ENCODE peak calls at places on chromosomes 16 and 17, in five cellular contexts. One of them, this sample, is unnamed.

GRCh38 chr17:22278302-22279275 is 586.3 kb downstream of the KCNJ18 start:
- DNase-seq in neural progenitor cell: no peak
- DNase-seq in epithelial cell of esophagus: no peak
- DNase-seq in ascending aorta: no peak
- DNase-seq in astrocyte: no peak
- DNase-seq in this sample: no peak

GRCh38 chr17:82933006-82933310 is 93.1 kb upstream of the ZNF750 start:
- DNase-seq in ascending aorta: no peak
- DNase-seq in epithelial cell of esophagus: no peak
- DNase-seq in astrocyte: no peak
- DNase-seq in neural progenitor cell: no peak
- DNase-seq in this sample: no peak

GRCh38 chr17:69265873-69266272 is 37.2 kb upstream of the ABCA10 start:
- DNase-seq in astrocyte: no peak
- DNase-seq in neural progenitor cell: no peak
- DNase-seq in epithelial cell of esophagus: no peak
- DNase-seq in ascending aorta: no peak
- DNase-seq in this sample: no peak

GRCh38 chr17:46106966-46107644 is 86.1 kb downstream of the KANSL1 start:
- DNase-seq in epithelial cell of esophagus: no peak
- DNase-seq in neural progenitor cell: peak
- DNase-seq in astrocyte: no peak
- DNase-seq in ascending aorta: no peak
- DNase-seq in this sample: no peak

GRCh38 chr16:82071421-82071820 is 36.4 kb downstream of the HSD17B2 start:
- DNase-seq in neural progenitor cell: peak
- DNase-seq in ascending aorta: no peak
- DNase-seq in epithelial cell of esophagus: peak
- DNase-seq in astrocyte: no peak
- DNase-seq in this sample: no peak

GRCh38 chr17:73795730-73796129 is 151.5 kb upstream of the SDK2 start:
- DNase-seq in epithelial cell of esophagus: no peak
- DNase-seq in neural progenitor cell: no peak
- DNase-seq in astrocyte: no peak
- DNase-seq in ascending aorta: no peak
- DNase-seq in this sample: no peak

GRCh38 chr17:43595466-43595865 is 49.3 kb upstream of the ETV4 start:
- DNase-seq in astrocyte: no peak
- DNase-seq in ascending aorta: no peak
- DNase-seq in epithelial cell of esophagus: peak
- DNase-seq in neural progenitor cell: no peak
- DNase-seq in this sample: no peak

GRCh38 chr17:6948562-6948961 is 47.3 kb upstream of the ALOX12 start:
- DNase-seq in epithelial cell of esophagus: no peak
- DNase-seq in astrocyte: no peak
- DNase-seq in neural progenitor cell: no peak
- DNase-seq in ascending aorta: no peak
- DNase-seq in this sample: no peak

GRCh38 chr17:70144260-70144846 is 25.0 kb upstream of the KCNJ2 start:
- DNase-seq in ascending aorta: no peak
- DNase-seq in astrocyte: peak
- DNase-seq in neural progenitor cell: peak
- DNase-seq in epithelial cell of esophagus: peak
- DNase-seq in this sample: peak

GRCh38 chr17:31663576-31663975 is 195.5 kb downstream of the COPRS start:
- DNase-seq in astrocyte: no peak
- DNase-seq in ascending aorta: no peak
- DNase-seq in neural progenitor cell: no peak
- DNase-seq in epithelial cell of esophagus: peak
- DNase-seq in this sample: no peak

GRCh38 chr17:7839199-7839889 is 5.3 kb downstream of the KDM6B start:
- DNase-seq in ascending aorta: no peak
- DNase-seq in epithelial cell of esophagus: peak
- DNase-seq in astrocyte: no peak
- DNase-seq in neural progenitor cell: no peak
- DNase-seq in this sample: no peak

GRCh38 chr17:72407336-72408121 is 286.7 kb downstream of the SOX9 start:
- DNase-seq in epithelial cell of esophagus: peak
- DNase-seq in astrocyte: peak
- DNase-seq in neural progenitor cell: no peak
- DNase-seq in ascending aorta: peak
- DNase-seq in this sample: peak

GRCh38 chr16:71769222-71769621 is 39.4 kb downstream of the AP1G1 start:
- DNase-seq in ascending aorta: no peak
- DNase-seq in epithelial cell of esophagus: no peak
- DNase-seq in astrocyte: no peak
- DNase-seq in neural progenitor cell: no peak
- DNase-seq in this sample: no peak

GRCh38 chr17:82371333-82372062 is at the start of gene UTS2R:
- DNase-seq in epithelial cell of esophagus: no peak
- DNase-seq in astrocyte: no peak
- DNase-seq in neural progenitor cell: peak
- DNase-seq in ascending aorta: no peak
- DNase-seq in this sample: no peak

GRCh38 chr16:75083826-75084225 is 32.8 kb downstream of the LDHD start:
- DNase-seq in neural progenitor cell: no peak
- DNase-seq in epithelial cell of esophagus: no peak
- DNase-seq in astrocyte: no peak
- DNase-seq in ascending aorta: no peak
- DNase-seq in this sample: no peak

GRCh38 chr17:21549107-21549687 is 143.1 kb upstream of the KCNJ18 start:
- DNase-seq in ascending aorta: no peak
- DNase-seq in astrocyte: peak
- DNase-seq in epithelial cell of esophagus: peak
- DNase-seq in neural progenitor cell: no peak
- DNase-seq in this sample: peak

GRCh38 chr17:7207120-7208001 is 12.3 kb downstream of the DLG4 start:
- DNase-seq in neural progenitor cell: no peak
- DNase-seq in astrocyte: no peak
- DNase-seq in epithelial cell of esophagus: no peak
- DNase-seq in ascending aorta: no peak
- DNase-seq in this sample: no peak

GRCh38 chr16:83992624-83993023 is 24.6 kb downstream of the NECAB2 start:
- DNase-seq in ascending aorta: no peak
- DNase-seq in epithelial cell of esophagus: peak
- DNase-seq in astrocyte: peak
- DNase-seq in neural progenitor cell: no peak
- DNase-seq in this sample: peak

GRCh38 chr16:77965346-77965745 is 57.0 kb upstream of the CLEC3A start:
- DNase-seq in neural progenitor cell: no peak
- DNase-seq in astrocyte: no peak
- DNase-seq in ascending aorta: no peak
- DNase-seq in epithelial cell of esophagus: no peak
- DNase-seq in this sample: peak

GRCh38 chr17:1490643-1491405 is 1.7 kb downstream of the MYO1C start:
- DNase-seq in astrocyte: no peak
- DNase-seq in epithelial cell of esophagus: peak
- DNase-seq in ascending aorta: no peak
- DNase-seq in neural progenitor cell: peak
- DNase-seq in this sample: peak

GRCh38 chr17:7236808-7237207 is 2.4 kb downstream of the PHF23 start:
- DNase-seq in astrocyte: no peak
- DNase-seq in neural progenitor cell: no peak
- DNase-seq in ascending aorta: no peak
- DNase-seq in epithelial cell of esophagus: no peak
- DNase-seq in this sample: no peak

GRCh38 chr17:50352072-50352692 is 6.3 kb downstream of the XYLT2 start:
- DNase-seq in epithelial cell of esophagus: no peak
- DNase-seq in neural progenitor cell: no peak
- DNase-seq in astrocyte: no peak
- DNase-seq in ascending aorta: no peak
- DNase-seq in this sample: no peak

GRCh38 chr17:82875418-82875856 is 35.6 kb upstream of the ZNF750 start:
- DNase-seq in ascending aorta: no peak
- DNase-seq in neural progenitor cell: peak
- DNase-seq in epithelial cell of esophagus: peak
- DNase-seq in astrocyte: no peak
- DNase-seq in this sample: no peak

GRCh38 chr17:74059471-74059870 is 144.0 kb upstream of the RPL38 start:
- DNase-seq in neural progenitor cell: no peak
- DNase-seq in epithelial cell of esophagus: no peak
- DNase-seq in ascending aorta: no peak
- DNase-seq in astrocyte: no peak
- DNase-seq in this sample: no peak

DNA sequence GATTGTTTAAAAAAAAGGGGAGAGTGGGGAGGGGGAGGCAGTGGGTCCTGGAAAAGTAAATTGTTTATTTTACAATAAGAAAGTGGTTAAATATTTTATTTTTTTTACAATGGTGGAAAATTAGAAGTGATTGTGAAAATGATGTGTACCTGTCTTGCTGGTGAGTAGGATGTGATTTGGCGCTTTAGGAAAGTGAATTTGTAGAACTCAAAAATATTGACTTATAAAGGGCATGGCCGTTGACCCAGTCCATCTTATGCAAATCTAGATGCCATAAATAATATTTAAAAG is 10.2 kb upstream of the CES1 start:
- DNase-seq in astrocyte: no peak
- DNase-seq in epithelial cell of esophagus: no peak
- DNase-seq in neural progenitor cell: no peak
- DNase-seq in ascending aorta: no peak
- DNase-seq in this sample: no peak
- TF ChIP-seq CTCF in astrocyte: no peak
- TF ChIP-seq CTCF in epithelial cell of esophagus: no peak
- TF ChIP-seq CTCF in neural progenitor cell: no peak
- TF ChIP-seq CTCF in ascending aorta: no peak
- TF ChIP-seq CTCF in this sample: no peak

GRCh38 chr17:64343833-64344637 is 46.6 kb downstream of the PECAM1 start:
- DNase-seq in neural progenitor cell: peak
- DNase-seq in ascending aorta: peak
- DNase-seq in epithelial cell of esophagus: peak
- DNase-seq in astrocyte: peak
- DNase-seq in this sample: peak
- TF ChIP-seq CTCF in neural progenitor cell: no peak
- TF ChIP-seq CTCF in ascending aorta: no peak
- TF ChIP-seq CTCF in epithelial cell of esophagus: no peak
- TF ChIP-seq CTCF in astrocyte: no peak
- TF ChIP-seq CTCF in this sample: no peak

GRCh38 chr16:79169239-79169638 is 431.3 kb downstream of the MAF start:
- DNase-seq in neural progenitor cell: peak
- DNase-seq in astrocyte: no peak
- DNase-seq in ascending aorta: no peak
- DNase-seq in epithelial cell of esophagus: no peak
- DNase-seq in this sample: no peak
- TF ChIP-seq CTCF in neural progenitor cell: peak
- TF ChIP-seq CTCF in astrocyte: no peak
- TF ChIP-seq CTCF in ascending aorta: no peak
- TF ChIP-seq CTCF in epithelial cell of esophagus: no peak
- TF ChIP-seq CTCF in this sample: no peak

DNA sequence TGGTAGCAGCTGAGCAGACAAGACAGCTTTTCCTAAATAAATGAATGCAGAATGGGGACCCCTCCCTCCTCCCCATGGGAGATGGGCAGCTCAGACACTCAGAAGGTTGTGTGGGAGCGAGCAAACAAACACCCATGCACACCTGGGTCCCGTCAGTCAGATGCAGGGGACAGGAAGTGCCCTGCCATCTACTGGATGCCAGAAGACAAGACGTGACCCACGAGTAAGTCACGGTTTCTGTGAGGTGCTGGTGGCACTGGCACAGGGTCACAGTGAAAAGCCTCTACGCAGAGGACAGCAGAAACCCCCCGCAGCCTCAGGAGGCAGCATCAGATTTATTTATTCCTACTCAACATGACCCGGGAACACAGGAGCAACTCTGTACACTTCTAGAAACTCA is 8.4 kb downstream of the HBQ1 start:
- DNase-seq in epithelial cell of esophagus: no peak
- DNase-seq in neural progenitor cell: no peak
- DNase-seq in ascending aorta: no peak
- DNase-seq in astrocyte: no peak
- DNase-seq in this sample: no peak
- TF ChIP-seq CTCF in epithelial cell of esophagus: peak
- TF ChIP-seq CTCF in neural progenitor cell: peak
- TF ChIP-seq CTCF in ascending aorta: no peak
- TF ChIP-seq CTCF in astrocyte: no peak
- TF ChIP-seq CTCF in this sample: no peak

GRCh38 chr16:89685916-89686315 is 573 bp upstream of the CDK10 start:
- DNase-seq in neural progenitor cell: no peak
- DNase-seq in epithelial cell of esophagus: no peak
- DNase-seq in astrocyte: no peak
- DNase-seq in ascending aorta: no peak
- DNase-seq in this sample: no peak

GRCh38 chr16:89688395-89688794 is 1.9 kb downstream of the CDK10 start:
- DNase-seq in epithelial cell of esophagus: no peak
- DNase-seq in neural progenitor cell: no peak
- DNase-seq in astrocyte: no peak
- DNase-seq in ascending aorta: no peak
- DNase-seq in this sample: no peak

GRCh38 chr16:89687092-89687940 is 827 bp downstream of the CDK10 start:
- DNase-seq in ascending aorta: no peak
- DNase-seq in epithelial cell of esophagus: peak
- DNase-seq in astrocyte: peak
- DNase-seq in neural progenitor cell: peak
- DNase-seq in this sample: peak

GRCh38 chr16:89689142-89689541 is 2.7 kb downstream of the CDK10 start:
- DNase-seq in astrocyte: no peak
- DNase-seq in neural progenitor cell: no peak
- DNase-seq in epithelial cell of esophagus: no peak
- DNase-seq in ascending aorta: no peak
- DNase-seq in this sample: no peak

GRCh38 chr16:89686520-89687091 is at the start of gene CDK10:
- DNase-seq in astrocyte: peak
- DNase-seq in epithelial cell of esophagus: peak
- DNase-seq in neural progenitor cell: peak
- DNase-seq in ascending aorta: peak
- DNase-seq in this sample: peak
- TF ChIP-seq CTCF in astrocyte: no peak
- TF ChIP-seq CTCF in epithelial cell of esophagus: no peak
- TF ChIP-seq CTCF in neural progenitor cell: no peak
- TF ChIP-seq CTCF in ascending aorta: peak
- TF ChIP-seq CTCF in this sample: no peak

GRCh38 chr16:17493012-17493411 is 22.3 kb upstream of the XYLT1 start:
- DNase-seq in epithelial cell of esophagus: no peak
- DNase-seq in astrocyte: no peak
- DNase-seq in neural progenitor cell: no peak
- DNase-seq in ascending aorta: no peak
- DNase-seq in this sample: no peak
- TF ChIP-seq CTCF in epithelial cell of esophagus: no peak
- TF ChIP-seq CTCF in astrocyte: no peak
- TF ChIP-seq CTCF in neural progenitor cell: no peak
- TF ChIP-seq CTCF in ascending aorta: no peak
- TF ChIP-seq CTCF in this sample: no peak

This sample was measured in AG10803.